ENCODE peak calls at places on chromosomes 4 and X, in nine cellular contexts. T, D, N, L, X, I, C, A and W are unnamed samples.

GRCh38 chr4:142581891-142582290 is 264.2 kb downstream of the INPP4B start:
- DNase-seq in N (no peak), X (no peak), I (no peak), D (no peak), C (no peak), L (no peak), T (no peak), A (no peak), W (no peak)

GRCh38 chr4:164501074-164501473 is 252.9 kb upstream of the SMIM31 start:
- DNase-seq in T (no peak), C (no peak), I (no peak), D (no peak), N (no peak), A (no peak), L (no peak), X (peak; percentile 5), W (no peak)

GRCh38 chrX:129653985-129654651 is 638 bp downstream of the APLN start:
- DNase-seq in A (peak; percentile 33), C (no peak), X (no peak), T (no peak), L (no peak), N (no peak), I (no peak), D (peak; percentile 70), W (no peak)

GRCh38 chr4:176099314-176099713 is 33.7 kb downstream of the WDR17 start:
- DNase-seq in N (no peak), L (no peak), D (no peak), T (no peak), C (no peak), X (no peak), I (no peak), A (no peak), W (peak; percentile 3)

GRCh38 chr4:153160856-153161598 is 43.2 kb upstream of the TRIM2 start:
- DNase-seq in N (no peak), C (no peak), T (no peak), I (no peak), L (no peak), D (no peak), X (no peak), A (no peak), W (no peak)

GRCh38 chr4:4656977-4657376 is 115.1 kb upstream of the STX18 start:
- DNase-seq in I (no peak), C (no peak), X (no peak), L (no peak), D (no peak), A (no peak), N (no peak), T (no peak), W (no peak)

GRCh38 chr4:13640149-13640671 is 12.7 kb upstream of the BOD1L1 start:
- DNase-seq in I (no peak), D (no peak), T (no peak), A (no peak), N (no peak), C (no peak), X (peak; percentile 38), L (no peak), W (peak; percentile 71)

GRCh38 chrX:46574941-46575381 is 1.4 kb downstream of the CHST7 start:
- DNase-seq in C (no peak), N (peak; percentile 38), L (no peak), I (no peak), X (no peak), T (no peak), D (peak; percentile 63), A (peak; percentile 25), W (no peak)

GRCh38 chr4:24915121-24915922 is 2.5 kb upstream of the CCDC149 start:
- DNase-seq in N (no peak), C (peak; percentile 6), L (no peak), T (no peak), X (no peak), D (no peak), A (no peak), I (no peak), W (peak; percentile 26)

GRCh38 chrX:154437398-154437752 is 421 bp downstream of the GDI1 start:
- DNase-seq in X (no peak), L (no peak), T (no peak), I (no peak), N (no peak), C (no peak), D (no peak), A (no peak), W (no peak)

GRCh38 chr4:178137732-178138471 is 695.7 kb upstream of the AGA start:
- DNase-seq in T (no peak), D (no peak), L (no peak), I (no peak), C (no peak), X (no peak), N (no peak), A (no peak), W (no peak)

GRCh38 chr4:154124539-154125255 is 335.8 kb upstream of the SFRP2 start:
- DNase-seq in A (no peak), N (no peak), L (peak; percentile 49), C (no peak), T (no peak), I (no peak), D (no peak), X (peak; percentile 94), W (peak; percentile 35)

GRCh38 chr4:4541040-4541631 is 712 bp downstream of the STX18 start:
- DNase-seq in C (peak; percentile 60), A (no peak), I (no peak), T (peak; percentile 36), N (no peak), X (peak; percentile 65), L (no peak), D (no peak), W (peak; percentile 58)

GRCh38 chr4:8882239-8882638 is 10.6 kb upstream of the HMX1 start:
- DNase-seq in C (no peak), X (no peak), T (no peak), A (no peak), I (no peak), L (no peak), N (no peak), D (no peak), W (no peak)

GRCh38 chr4:174198396-174199179 is 84.9 kb downstream of the FBXO8 start:
- DNase-seq in T (no peak), X (peak; percentile 78), I (peak; percentile 37), A (no peak), L (peak; percentile 78), D (no peak), C (no peak), N (no peak), W (peak; percentile 96)

GRCh38 chr4:12612866-12613265 is 871.3 kb downstream of the RAB28 start:
- DNase-seq in X (no peak), D (no peak), A (no peak), L (no peak), N (no peak), T (no peak), I (no peak), C (no peak), W (no peak)

GRCh38 chrX:48465336-48465933 is 4.6 kb downstream of the SLC38A5 start:
- DNase-seq in L (peak; percentile 68), I (peak; percentile 61), C (no peak), N (no peak), A (no peak), T (no peak), D (no peak), X (peak; percentile 96), W (peak; percentile 90)

GRCh38 chr4:62544428-62544827 is 1344.3 kb downstream of the ADGRL3 start:
- DNase-seq in T (no peak), D (no peak), I (no peak), N (no peak), A (no peak), L (peak; percentile 11), C (no peak), X (no peak), W (peak; percentile 7)

GRCh38 chr4:93416337-93417102 is 412.0 kb upstream of the ATOH1 start:
- DNase-seq in C (no peak), L (peak; percentile 16), T (no peak), X (no peak), I (no peak), D (no peak), A (no peak), N (no peak), W (no peak)

GRCh38 chr4:80336582-80336981 is 1.1 kb downstream of the CFAP299 start:
- DNase-seq in X (peak; percentile 25), N (no peak), D (no peak), I (no peak), T (no peak), C (peak; percentile 13), A (no peak), L (no peak), W (peak; percentile 45)

GRCh38 chr4:144787365-144788263 is 141.7 kb downstream of the HHIP start:
- DNase-seq in I (peak; percentile 2), D (no peak), X (peak; percentile 37), N (no peak), C (peak; percentile 34), L (peak; percentile 32), T (no peak), A (no peak), W (peak; percentile 68)
- TF ChIP-seq CTCF in I (peak; percentile 63), D (peak; percentile 52), X (peak; percentile 57), N (no peak), C (peak; percentile 48), L (peak; percentile 49), T (peak; percentile 62), A (peak; percentile 52), W (peak; percentile 57)

GRCh38 chr4:112648263-112649054 is 11.5 kb downstream of the LARP7 start:
- DNase-seq in D (no peak), C (no peak), A (no peak), L (no peak), X (no peak), I (no peak), N (no peak), T (no peak), W (peak; percentile 14)
- H3K4me3 ChIP-seq in D (no peak overlapping the region), C (no peak overlapping the region), A (no peak overlapping the region), L (no peak overlapping the region), X (no peak overlapping the region), I (no peak overlapping the region), N (no peak overlapping the region), T (no peak overlapping the region), W (no peak overlapping the region)

GRCh38 chr4:156109943-156110925 is 156.6 kb upstream of the CTSO start:
- DNase-seq in N (no peak), L (no peak), A (no peak), X (peak; percentile 66), T (no peak), C (no peak), I (no peak), D (peak; percentile 40), W (peak; percentile 84)
- TF ChIP-seq CTCF in N (no peak), L (peak; percentile 12), A (no peak), X (peak; percentile 37), T (no peak), C (no peak), I (peak; percentile 19), D (no peak), W (peak; percentile 58)

DNA sequence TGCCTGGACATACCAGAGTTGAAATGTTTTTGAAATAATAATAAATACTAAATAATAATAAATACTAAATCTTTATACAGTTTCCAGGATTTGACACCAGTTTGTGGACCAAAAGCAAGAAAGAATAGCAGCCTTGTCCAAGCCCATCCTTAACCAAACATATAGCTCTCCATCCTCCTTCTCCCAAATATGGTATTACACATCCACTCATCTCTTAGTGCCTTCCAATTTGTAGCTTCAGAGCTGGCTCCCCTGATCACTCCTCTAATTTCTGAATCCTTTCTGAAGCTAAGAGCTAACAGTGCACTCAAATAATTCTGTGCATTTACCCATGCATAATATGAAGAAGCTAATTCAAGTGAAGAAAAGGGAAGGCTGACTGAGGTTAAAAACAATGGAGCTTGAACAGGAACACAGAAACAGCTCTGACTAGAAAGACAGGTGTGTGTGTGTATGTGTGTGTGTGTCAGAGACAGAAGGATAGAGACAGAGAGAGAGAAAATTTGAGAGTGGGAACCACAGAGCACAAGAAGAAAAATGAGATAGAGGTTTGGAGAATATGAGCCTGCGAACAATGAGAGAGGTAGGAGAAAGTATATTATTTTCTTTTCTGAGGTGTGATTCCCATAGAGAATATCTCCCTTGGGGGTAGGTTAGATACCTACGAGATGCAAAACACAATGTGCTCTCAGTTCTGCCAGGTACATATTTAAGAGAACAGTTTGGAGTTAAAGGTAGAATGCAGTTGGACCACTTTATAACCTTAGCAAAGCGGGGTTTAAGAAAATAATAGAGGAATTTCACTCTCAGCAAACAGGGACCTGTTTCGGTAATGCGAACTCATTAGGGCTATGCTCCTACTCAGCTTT is 123.5 kb downstream of the CAMK2D start:
- DNase-seq in X (no peak), T (no peak), N (no peak), A (no peak), I (no peak), D (no peak), C (no peak), L (no peak), W (no peak)
- H3K4me3 ChIP-seq in X (no peak overlapping the region), T (no peak overlapping the region), N (no peak overlapping the region), A (no peak overlapping the region), I (no peak overlapping the region), D (no peak overlapping the region), C (no peak overlapping the region), L (no peak overlapping the region), W (no peak overlapping the region)